ENCODE peak calls at places on chromosomes 11 and 22, in nine cellular contexts. L is cardiac fibroblast, O is astrocyte of the spinal cord, G is WERI-Rb-1, U is transverse colon, R is GM23248, X is HFF-Myc, Q is adrenal gland, S is MM.1S. Y is an unnamed sample.

GRCh38 chr11:13333456-13333957 is 55.9 kb downstream of the BMAL1 start:
- DNase-seq in L (no peak), O (peak; percentile 57), G (no peak), U (peak; percentile 58), R (peak; percentile 38), X (no peak), Q (no peak), S (no peak), Y (peak; percentile 50)

GRCh38 chr11:44708063-44708462 is 18.7 kb upstream of the TSPAN18 start:
- DNase-seq in L (peak; percentile 23), O (no peak), G (no peak), U (no peak), R (no peak), X (no peak), Q (no peak), S (no peak), Y (no peak)

GRCh38 chr22:30201970-30202369 is 44.6 kb downstream of the LIF start:
- DNase-seq in L (peak; percentile 96), O (peak; percentile 79), G (no peak), U (no peak), R (peak; percentile 56), X (no peak), Q (no peak), S (no peak), Y (no peak)

GRCh38 chr11:11252403-11252802 is 100.6 kb downstream of the CSNK2A3 start:
- DNase-seq in L (no peak), O (no peak), G (no peak), U (no peak), R (no peak), X (no peak), Q (no peak), S (peak; percentile 94), Y (no peak)

GRCh38 chr11:83070878-83071640 is 638 bp downstream of the RAB30 start:
- DNase-seq in L (peak; percentile 33), O (peak; percentile 44), G (peak; percentile 40), U (peak; percentile 49), R (peak; percentile 53), X (no peak), Q (no peak), S (no peak), Y (no peak)

GRCh38 chr22:41915035-41915782 is at the start of gene SHISA8:
- DNase-seq in L (no peak), O (peak; percentile 27), G (peak; percentile 65), U (peak; percentile 64), R (peak; percentile 71), X (no peak), Q (peak; percentile 61), S (peak; percentile 42), Y (no peak)

GRCh38 chr11:70522613-70523311 is 124.4 kb downstream of the CTTN start:
- DNase-seq in L (no peak), O (no peak), G (peak; percentile 39), U (peak; percentile 14), R (no peak), X (no peak), Q (no peak), S (peak; percentile 15), Y (no peak)

GRCh38 chr22:40202225-40202944 is 24.7 kb downstream of the TNRC6B start:
- DNase-seq in L (no peak), O (no peak), G (no peak), U (no peak), R (no peak), X (no peak), Q (no peak), S (peak; percentile 31), Y (no peak)

GRCh38 chr11:84871116-84871515 is 756.0 kb downstream of the DLG2 start:
- DNase-seq in L (no peak), O (peak; percentile 65), G (no peak), U (no peak), R (no peak), X (no peak), Q (no peak), S (no peak), Y (no peak)

GRCh38 chr22:47152938-47153337 is 390.5 kb downstream of the TBC1D22A start:
- DNase-seq in L (no peak), O (no peak), G (no peak), U (no peak), R (peak; percentile 16), X (no peak), Q (no peak), S (no peak), Y (no peak)

GRCh38 chr11:26847459-26847858 is 125.6 kb upstream of the SLC5A12 start:
- DNase-seq in L (peak; percentile 66), O (peak; percentile 31), G (no peak), U (no peak), R (peak; percentile 17), X (no peak), Q (no peak), S (no peak), Y (no peak)

GRCh38 chr22:36144886-36145541 is 15.5 kb downstream of the APOL3 start:
- DNase-seq in L (peak; percentile 88), O (peak; percentile 73), G (peak; percentile 79), U (peak; percentile 52), R (peak; percentile 80), X (peak; percentile 37), Q (peak; percentile 81), S (peak; percentile 20), Y (no peak)

GRCh38 chr11:101127348-101127698 is 2.3 kb downstream of the PGR start:
- DNase-seq in L (no peak), O (no peak), G (peak; percentile 15), U (peak; percentile 26), R (peak; percentile 29), X (no peak), Q (peak; percentile 16), S (peak; percentile 51), Y (no peak)

GRCh38 chr11:63608353-63609345 is 5.6 kb downstream of the PLAAT3 start:
- DNase-seq in L (peak; percentile 86), O (peak; percentile 85), G (no peak), U (no peak), R (peak; percentile 60), X (no peak), Q (no peak), S (no peak), Y (peak; percentile 59)

GRCh38 chr11:34757026-34757451 is 136.1 kb downstream of the EHF start:
- DNase-seq in L (peak; percentile 37), O (no peak), G (no peak), U (peak; percentile 41), R (no peak), X (no peak), Q (no peak), S (no peak), Y (no peak)

GRCh38 chr11:58028687-58029411 is 1.9 kb upstream of the OR6Q1 start:
- DNase-seq in L (peak; percentile 28), O (peak; percentile 15), G (no peak), U (no peak), R (peak; percentile 56), X (no peak), Q (no peak), S (no peak), Y (peak; percentile 96)

GRCh38 chr22:19238900-19239299 is 52.6 kb downstream of the CLTCL1 start:
- DNase-seq in L (no peak), O (no peak), G (no peak), U (no peak), R (no peak), X (no peak), Q (no peak), S (no peak), Y (no peak)

GRCh38 chr22:32389685-32390084 is 22.4 kb downstream of the RTCB start:
- DNase-seq in L (peak; percentile 36), O (peak; percentile 15), G (peak; percentile 26), U (no peak), R (peak; percentile 45), X (no peak), Q (no peak), S (no peak), Y (no peak)

GRCh38 chr22:17471901-17472566 is 91.3 kb upstream of the SLC25A18 start:
- DNase-seq in L (peak; percentile 71), O (no peak), G (no peak), U (no peak), R (peak; percentile 29), X (no peak), Q (no peak), S (no peak), Y (no peak)

DNA sequence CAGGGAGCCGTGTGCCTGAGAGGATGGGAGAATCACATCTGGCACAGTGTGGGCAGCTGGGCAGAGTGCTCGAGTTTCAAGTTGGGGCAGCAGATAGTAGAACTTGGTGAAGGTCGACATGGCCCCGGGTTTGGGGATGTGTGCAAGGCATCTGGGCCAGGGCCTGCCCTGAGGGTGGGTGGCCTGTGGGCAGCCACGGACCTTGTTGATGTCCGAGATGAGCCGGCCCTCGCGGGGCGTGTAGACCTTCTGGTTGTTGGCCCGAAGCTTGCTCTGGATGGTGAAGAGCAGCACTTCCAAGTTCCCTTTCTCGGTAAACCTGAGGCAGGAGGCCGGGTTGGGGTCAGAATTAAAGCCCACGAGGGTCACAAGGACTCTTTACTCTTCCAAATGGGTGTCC is 20.3 kb downstream of the SPTBN2 start:
- DNase-seq in L (no peak), O (no peak), G (no peak), U (no peak), R (no peak), X (no peak), Q (no peak), S (no peak), Y (no peak)
- H3K4me3 ChIP-seq in L (no peak overlapping the region), O (no peak overlapping the region), G (no peak overlapping the region), U (no peak overlapping the region), R (no peak overlapping the region), X (no peak overlapping the region), Q (no peak overlapping the region), S (no peak overlapping the region), Y (no peak overlapping the region)

GRCh38 chr11:36215688-36216050 is 73.6 kb downstream of the COMMD9 start:
- DNase-seq in L (no peak), O (no peak), G (no peak), U (no peak), R (no peak), X (no peak), Q (no peak), S (no peak), Y (no peak)
- H3K4me3 ChIP-seq in L (no peak overlapping the region), O (no peak overlapping the region), G (no peak overlapping the region), U (no peak overlapping the region), R (no peak overlapping the region), X (no peak overlapping the region), Q (no peak overlapping the region), S (no peak overlapping the region), Y (no peak overlapping the region)

DNA sequence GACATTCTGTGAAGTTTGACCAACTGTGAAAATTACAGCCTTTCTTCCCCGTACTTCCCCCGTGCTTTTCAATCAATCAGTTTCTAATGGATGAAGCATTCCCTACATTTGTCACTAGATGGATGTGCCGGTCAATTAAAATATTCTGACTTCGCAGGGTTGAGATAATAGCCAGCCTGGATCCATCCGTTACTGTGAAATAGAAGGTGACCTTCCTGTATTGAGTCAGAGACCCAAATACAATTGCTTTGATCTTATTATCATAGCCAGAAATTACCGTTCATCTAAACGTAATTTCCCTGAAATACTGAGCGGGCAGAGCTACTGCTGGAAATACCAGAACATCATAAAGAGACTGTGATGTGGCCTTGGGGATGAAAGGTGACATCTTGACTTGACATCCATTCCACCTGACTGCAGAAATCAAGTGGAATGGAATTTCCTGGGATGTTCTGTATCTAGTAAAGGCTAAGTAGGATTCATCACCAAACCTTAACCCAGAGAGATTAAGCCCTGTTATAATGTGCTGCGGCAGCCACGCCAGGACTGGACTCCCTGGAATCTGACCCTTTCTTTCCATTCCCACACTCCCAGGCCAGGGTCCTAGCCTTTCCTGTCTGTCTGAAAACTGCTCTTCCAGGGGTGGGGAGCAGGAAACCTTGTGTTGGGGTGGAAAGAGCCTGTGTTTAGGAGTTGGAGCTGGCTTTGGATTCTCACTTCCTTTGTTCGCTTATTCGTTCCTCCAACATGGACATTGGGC is 20.9 kb upstream of the PARVB start:
- DNase-seq in L (no peak), O (no peak), G (no peak), U (no peak), R (no peak), X (no peak), Q (no peak), S (no peak), Y (no peak)
- H3K4me3 ChIP-seq in L (no peak overlapping the region), O (no peak overlapping the region), G (no peak overlapping the region), U (no peak overlapping the region), R (no peak overlapping the region), X (no peak overlapping the region), Q (no peak overlapping the region), S (no peak overlapping the region), Y (no peak overlapping the region)

GRCh38 chr11:117180020-117180419 is 1.5 kb downstream of the SIDT2 start:
- DNase-seq in L (no peak), O (no peak), G (no peak), U (no peak), R (peak; percentile 41), X (no peak), Q (no peak), S (no peak), Y (no peak)
- H3K4me3 ChIP-seq in L (peak overlapping the region; percentile 81), O (peak overlapping the region; percentile 75), G (no peak overlapping the region), U (peak overlapping the region; percentile 83), R (peak overlapping the region; percentile 95), X (peak overlapping the region; percentile 68), Q (no peak overlapping the region), S (peak overlapping the region; percentile 94), Y (peak overlapping the region; percentile 71)

Y was measured in epithelial cell of proximal tubule.